ENCODE peak calls at places on chromosomes 5 and 9, in seven cellular contexts. O, G, E, J, S, F and Q are unnamed samples.

GRCh38 chr5:142197098-142197497 is 88.5 kb downstream of the NDFIP1 start:
- DNase-seq in E (no peak), G (no peak), S (no peak), J (no peak), O (no peak), F (no peak), Q (no peak)

GRCh38 chr5:147780924-147781530 is 1.5 kb downstream of the JAKMIP2 start:
- DNase-seq in F (no peak), E (no peak), O (no peak), G (no peak), S (no peak), J (no peak), Q (no peak)

GRCh38 chr9:128082173-128082572 is 14.1 kb downstream of the SLC25A25 start:
- DNase-seq in F (peak; percentile 67), J (no peak), E (no peak), O (no peak), S (no peak), G (peak; percentile 34), Q (no peak)

GRCh38 chr5:64015824-64016223 is 53.6 kb upstream of the HTR1A start:
- DNase-seq in O (no peak), E (no peak), G (no peak), F (no peak), J (no peak), S (no peak), Q (no peak)

GRCh38 chr5:68214472-68215207 is 916 bp upstream of the PIK3R1 start:
- DNase-seq in J (no peak), F (no peak), S (peak; percentile 3), O (no peak), G (peak; percentile 51), E (no peak), Q (no peak)

GRCh38 chr9:128104171-128104618 is 23.3 kb downstream of the PTGES2 start:
- DNase-seq in G (no peak), S (no peak), E (peak; percentile 55), J (no peak), O (peak; percentile 8), F (no peak), Q (no peak)

GRCh38 chr5:14425581-14425980 is 156.0 kb upstream of the OTULINL start:
- DNase-seq in O (no peak), E (no peak), S (no peak), G (no peak), F (no peak), J (no peak), Q (no peak)

GRCh38 chr5:150172563-150172962 is 6.0 kb downstream of the CDX1 start:
- DNase-seq in J (no peak), E (no peak), G (no peak), O (no peak), F (no peak), S (no peak), Q (no peak)

GRCh38 chr5:77360381-77360780 is 131.7 kb downstream of the WDR41 start:
- DNase-seq in G (peak; percentile 50), O (no peak), S (no peak), J (no peak), F (no peak), E (no peak), Q (no peak)

GRCh38 chr9:124019771-124020519 is 8.4 kb downstream of the LHX2 start:
- DNase-seq in J (no peak), G (no peak), F (no peak), O (no peak), S (no peak), E (no peak), Q (no peak)

GRCh38 chr5:17487180-17487512 is 10.9 kb upstream of the TAF11L2 start:
- DNase-seq in S (no peak), E (no peak), J (no peak), G (no peak), F (peak; percentile 1), O (no peak), Q (no peak)

GRCh38 chr5:14263700-14264099 is 120.6 kb downstream of the TRIO start:
- DNase-seq in S (no peak), J (no peak), O (no peak), G (no peak), E (no peak), F (no peak), Q (no peak)

GRCh38 chr9:97714435-97714834 is 17.3 kb upstream of the XPA start:
- DNase-seq in J (no peak), G (peak; percentile 75), S (peak; percentile 82), F (peak; percentile 77), E (no peak), O (no peak), Q (no peak)

GRCh38 chr5:176803027-176803942 is 7.1 kb upstream of the UNC5A start:
- DNase-seq in J (no peak), F (no peak), O (no peak), E (no peak), G (no peak), S (no peak), Q (no peak)

GRCh38 chr9:21569721-21570120 is 87.6 kb upstream of the IFNE start:
- DNase-seq in J (no peak), G (no peak), O (no peak), S (no peak), E (no peak), F (no peak), Q (no peak)

GRCh38 chr9:16579872-16580432 is 290.5 kb downstream of the BNC2 start:
- DNase-seq in S (no peak), G (no peak), E (no peak), F (no peak), O (no peak), J (no peak), Q (no peak)

GRCh38 chr9:114382951-114383865 is 4.6 kb downstream of the AKNA start:
- DNase-seq in F (peak; percentile 27), G (peak; percentile 85), O (peak; percentile 66), S (no peak), J (peak; percentile 41), E (peak; percentile 59), Q (peak; percentile 71)

GRCh38 chr5:133818031-133818431 is 150.4 kb downstream of the C5orf15 start:
- DNase-seq in G (peak; percentile 42), E (peak; percentile 83), F (peak; percentile 73), S (peak; percentile 39), O (peak; percentile 59), J (no peak), Q (no peak)

GRCh38 chr5:122163151-122164069 is 34.1 kb downstream of the ZNF474 start:
- DNase-seq in S (peak; percentile 32), E (peak; percentile 20), G (peak; percentile 97), O (no peak), J (no peak), F (peak; percentile 97), Q (no peak)

GRCh38 chr9:86720893-86721698 is 226.2 kb downstream of the GAS1 start:
- DNase-seq in G (no peak), S (no peak), O (no peak), J (no peak), F (peak; percentile 67), E (no peak), Q (no peak)

GRCh38 chr5:131794596-131794995 is 2.2 kb downstream of the FNIP1 start:
- DNase-seq in E (no peak), S (no peak), F (no peak), O (no peak), J (no peak), G (no peak), Q (no peak)

GRCh38 chr9:128916204-128916603 is 4.6 kb upstream of the PHYHD1 start:
- DNase-seq in G (peak; percentile 74), F (no peak), E (no peak), O (no peak), S (no peak), J (peak; percentile 52), Q (no peak)

GRCh38 chr9:72205513-72205912 is 56.3 kb downstream of the GDA start:
- DNase-seq in J (no peak), S (no peak), F (no peak), G (no peak), O (no peak), E (no peak), Q (no peak)

GRCh38 chr5:122077451-122078115 is 476 bp downstream of the LOX start:
- DNase-seq in O (no peak), E (peak; percentile 40), S (peak; percentile 4), J (peak; percentile 34), G (peak; percentile 77), F (no peak), Q (no peak)

GRCh38 chr9:72858089-72858912 is 94.6 kb downstream of the ALDH1A1 start:
- DNase-seq in O (no peak), E (peak; percentile 36), G (peak; percentile 54), F (peak; percentile 30), S (peak; percentile 95), J (no peak), Q (no peak)

GRCh38 chr5:135107986-135108385 is 74.0 kb upstream of the PITX1 start:
- DNase-seq in S (no peak), J (no peak), G (no peak), F (no peak), O (no peak), E (no peak), Q (no peak)

GRCh38 chr5:177432143-177432904 is 5.8 kb downstream of the GRK6 start:
- DNase-seq in G (no peak), E (no peak), J (no peak), S (no peak), F (no peak), O (no peak), Q (no peak)

GRCh38 chr9:110133059-110133458 is 74.9 kb downstream of the C9orf152 start:
- DNase-seq in O (no peak), F (no peak), G (peak; percentile 36), E (no peak), S (no peak), J (no peak), Q (no peak)

GRCh38 chr5:16674750-16675149 is 58.0 kb upstream of the RETREG1 start:
- DNase-seq in F (no peak), O (no peak), S (no peak), J (no peak), G (no peak), E (no peak), Q (no peak)

GRCh38 chr9:126703330-126704156 is 89.8 kb downstream of the LMX1B start:
- DNase-seq in F (no peak), S (no peak), O (no peak), J (no peak), E (no peak), G (no peak), Q (no peak)

GRCh38 chr5:179131886-179132585 is 71.9 kb downstream of the ZNF354C start:
- DNase-seq in F (no peak), S (no peak), E (no peak), G (no peak), J (no peak), O (no peak), Q (no peak)
- H3K9me3 ChIP-seq in F (no peaks in the 10 kb centered on the region), S (peaks cover 18% of the 10 kb centered on the region), E (no peaks in the 10 kb centered on the region), G (no peaks in the 10 kb centered on the region), J (no peaks in the 10 kb centered on the region), O (no peaks in the 10 kb centered on the region), Q (no peaks in the 10 kb centered on the region)

GRCh38 chr5:9348296-9348996 is 197.4 kb downstream of the SEMA5A start:
- DNase-seq in S (no peak), E (no peak), J (no peak), O (no peak), G (peak; percentile 93), F (peak; percentile 94), Q (no peak)
- H3K9me3 ChIP-seq in S (no peaks in the 10 kb centered on the region), E (no peaks in the 10 kb centered on the region), J (no peaks in the 10 kb centered on the region), O (no peaks in the 10 kb centered on the region), G (no peaks in the 10 kb centered on the region), F (no peaks in the 10 kb centered on the region), Q (no peaks in the 10 kb centered on the region)

GRCh38 chr5:110070836-110071235 is 381.1 kb downstream of the MAN2A1 start:
- DNase-seq in E (no peak), F (peak; percentile 15), O (no peak), J (no peak), S (no peak), G (no peak), Q (no peak)
- H3K9me3 ChIP-seq in E (no peaks in the 10 kb centered on the region), F (no peaks in the 10 kb centered on the region), O (no peaks in the 10 kb centered on the region), J (peaks cover 31% of the 10 kb centered on the region), S (no peaks in the 10 kb centered on the region), G (no peaks in the 10 kb centered on the region), Q (peaks cover 2% of the 10 kb centered on the region)

GRCh38 chr9:5945112-5945511 is 54.4 kb downstream of the MLANA start:
- DNase-seq in F (no peak), G (no peak), O (no peak), S (no peak), E (no peak), J (no peak), Q (no peak)
- H3K9me3 ChIP-seq in F (no peaks in the 10 kb centered on the region), G (no peaks in the 10 kb centered on the region), O (no peaks in the 10 kb centered on the region), S (no peaks in the 10 kb centered on the region), E (no peaks in the 10 kb centered on the region), J (no peaks in the 10 kb centered on the region), Q (no peaks in the 10 kb centered on the region)